ENCODE peak calls at places on chromosome 16, in seven cellular contexts. M, P, Y, G, H, K and U are unnamed samples. For H3K4me1, the result is how much of the 10 kb centered on the place peaks cover.

GRCh38 chr16:86772671-86773338 is 194.5 kb downstream of the FOXL1 start:
- DNase-seq in M (no peak), P (peak), Y (no peak), G (no peak), H (no peak), K (no peak), U (no peak)

GRCh38 chr16:66479661-66480264 is 52.7 kb downstream of the BEAN1 start:
- DNase-seq in M (no peak), P (no peak), Y (no peak), G (no peak), H (no peak), K (no peak), U (no peak)

GRCh38 chr16:16067127-16067526 is 117.7 kb downstream of the ABCC1 start:
- DNase-seq in M (no peak), P (peak), Y (no peak), G (no peak), H (no peak), K (no peak), U (no peak)

GRCh38 chr16:24748242-24748641 is 18.8 kb downstream of the TNRC6A start:
- DNase-seq in M (peak), P (peak), Y (no peak), G (no peak), H (peak), K (no peak), U (no peak)

GRCh38 chr16:64948056-64948455 is 173.8 kb downstream of the CDH11 start:
- DNase-seq in M (no peak), P (no peak), Y (no peak), G (no peak), H (no peak), K (no peak), U (no peak)

GRCh38 chr16:57743886-57744645 is 8.5 kb downstream of the KATNB1 start:
- DNase-seq in M (no peak), P (no peak), Y (no peak), G (no peak), H (no peak), K (no peak), U (no peak)

GRCh38 chr16:27223226-27223610 is 19.9 kb downstream of the KDM8 start:
- DNase-seq in M (no peak), P (no peak), Y (no peak), G (no peak), H (no peak), K (no peak), U (no peak)

GRCh38 chr16:66326995-66327513 is 39.4 kb upstream of the CDH5 start:
- DNase-seq in M (no peak), P (no peak), Y (no peak), G (no peak), H (peak), K (no peak), U (peak)

GRCh38 chr16:67252806-67253497 is 4.2 kb downstream of the SLC9A5 start:
- DNase-seq in M (no peak), P (no peak), Y (no peak), G (no peak), H (no peak), K (no peak), U (no peak)

GRCh38 chr16:57405194-57405593 is 627 bp downstream of the CCL17 start:
- DNase-seq in M (no peak), P (no peak), Y (no peak), G (no peak), H (no peak), K (no peak), U (no peak)

GRCh38 chr16:64933890-64934289 is 188.0 kb downstream of the CDH11 start:
- DNase-seq in M (no peak), P (peak), Y (no peak), G (no peak), H (no peak), K (no peak), U (no peak)

GRCh38 chr16:76309639-76310335 is 32.6 kb downstream of the CNTNAP4 start:
- DNase-seq in M (no peak), P (no peak), Y (no peak), G (no peak), H (no peak), K (no peak), U (no peak)

GRCh38 chr16:3049921-3050481 is 3.6 kb downstream of the MMP25 start:
- DNase-seq in M (no peak), P (no peak), Y (no peak), G (no peak), H (no peak), K (no peak), U (no peak)

GRCh38 chr16:22321340-22322001 is 24.3 kb downstream of the POLR3E start:
- DNase-seq in M (peak), P (peak), Y (peak), G (peak), H (peak), K (no peak), U (peak)

GRCh38 chr16:65731840-65732239 is 610.0 kb upstream of the CDH11 start:
- DNase-seq in M (no peak), P (peak), Y (no peak), G (no peak), H (no peak), K (no peak), U (no peak)

GRCh38 chr16:81004646-81005353 is 1.9 kb downstream of the CMC2 start:
- DNase-seq in M (peak), P (peak), Y (peak), G (no peak), H (peak), K (no peak), U (peak)

GRCh38 chr16:65783709-65784474 is 582.6 kb upstream of the CDH5 start:
- DNase-seq in M (no peak), P (no peak), Y (no peak), G (no peak), H (no peak), K (no peak), U (no peak)

GRCh38 chr16:30896203-30896889 is at the start of gene CTF1:
- DNase-seq in M (no peak), P (peak), Y (peak), G (no peak), H (peak), K (no peak), U (peak)

GRCh38 chr16:48531011-48531962 is 78.7 kb downstream of the N4BP1 start:
- DNase-seq in M (no peak), P (no peak), Y (no peak), G (no peak), H (no peak), K (no peak), U (no peak)

GRCh38 chr16:31202402-31203385 is at the start of gene PYCARD:
- DNase-seq in M (peak), P (peak), Y (no peak), G (no peak), H (peak), K (no peak), U (no peak)

GRCh38 chr16:66409156-66409555 is 17.9 kb upstream of the BEAN1 start:
- DNase-seq in M (no peak), P (peak), Y (no peak), G (no peak), H (no peak), K (no peak), U (no peak)

GRCh38 chr16:8963010-8963824 is 489 bp downstream of the USP7 start:
- DNase-seq in M (no peak), P (no peak), Y (no peak), G (no peak), H (no peak), K (no peak), U (no peak)

GRCh38 chr16:81706327-81707295 is 72.5 kb upstream of the PLCG2 start:
- DNase-seq in M (no peak), P (no peak), Y (no peak), G (no peak), H (no peak), K (no peak), U (no peak)

GRCh38 chr16:88871349-88871702 is 4.9 kb upstream of the PABPN1L start:
- DNase-seq in M (no peak), P (no peak), Y (no peak), G (no peak), H (peak), K (no peak), U (no peak)

GRCh38 chr16:88868974-88869672 is 2.7 kb upstream of the PABPN1L start:
- DNase-seq in M (no peak), P (no peak), Y (no peak), G (no peak), H (no peak), K (no peak), U (no peak)

GRCh38 chr16:88869673-88869980 is 3.2 kb upstream of the PABPN1L start:
- DNase-seq in M (no peak), P (peak), Y (no peak), G (no peak), H (no peak), K (no peak), U (no peak)

GRCh38 chr16:88871730-88872416 is 5.4 kb upstream of the PABPN1L start:
- DNase-seq in M (no peak), P (no peak), Y (no peak), G (no peak), H (no peak), K (no peak), U (no peak)

DNA sequence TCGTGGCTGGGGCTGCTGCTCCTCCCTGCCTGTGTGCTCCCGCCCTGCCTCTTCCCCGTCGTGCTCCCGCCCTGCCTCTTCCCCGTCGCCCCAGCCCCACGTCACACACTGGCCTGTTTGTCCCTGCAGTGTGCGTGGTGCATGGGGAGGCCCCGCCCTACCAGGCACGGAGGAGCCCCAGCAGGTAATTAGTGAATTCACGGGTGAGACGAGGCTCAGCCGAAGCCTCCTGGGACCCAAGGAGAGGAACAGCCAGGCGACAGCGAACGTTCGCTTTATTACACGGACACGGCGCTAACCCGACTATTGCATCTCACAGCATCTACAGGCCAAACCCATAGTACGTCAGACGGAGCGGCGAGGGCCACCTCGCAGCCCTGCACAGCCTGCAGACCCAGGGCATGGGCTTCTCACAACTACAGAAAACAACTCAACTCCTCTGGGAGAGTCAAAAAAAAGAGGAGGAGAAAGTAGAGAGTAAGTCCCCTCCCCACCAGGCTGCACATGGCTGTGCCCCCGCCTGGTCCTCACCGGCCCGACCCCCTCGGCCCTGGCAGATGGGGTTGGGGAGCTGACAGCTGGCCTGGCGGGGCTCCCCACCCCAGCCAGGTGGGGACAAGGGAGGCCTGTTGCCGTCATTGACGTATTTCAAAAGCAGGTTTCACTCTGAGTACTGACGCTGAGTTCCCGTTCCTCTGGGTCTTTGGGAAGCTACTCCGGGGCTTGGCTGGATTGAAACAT is 4.3 kb upstream of the PABPN1L start:
- DNase-seq in M (no peak), P (no peak), Y (no peak), G (no peak), H (peak), K (no peak), U (no peak)
- TF ChIP-seq CEBPB in M (no peak), P (no peak), Y (no peak), G (no peak), H (no peak), K (no peak), U (no peak)

GRCh38 chr16:85575910-85576309 is 37.2 kb upstream of the GSE1 start:
- DNase-seq in M (no peak), P (no peak), Y (no peak), G (no peak), H (no peak), K (no peak), U (no peak)
- H3K4me1 ChIP-seq in M (under half), P (under half), Y (under half), G (under half), H (half or more), K (under half), U (under half)

GRCh38 chr16:1791256-1791942 is 2.1 kb downstream of the IGFALS start:
- DNase-seq in M (no peak), P (no peak), Y (no peak), G (no peak), H (no peak), K (no peak), U (no peak)
- TF ChIP-seq CEBPB in M (no peak), P (no peak), Y (no peak), G (no peak), H (no peak), K (no peak), U (no peak)

GRCh38 chr16:50280932-50281331 is 14.6 kb downstream of the ADCY7 start:
- DNase-seq in M (no peak), P (no peak), Y (no peak), G (no peak), H (no peak), K (no peak), U (no peak)
- H3K4me1 ChIP-seq in M (under half), P (under half), Y (under half), G (half or more), H (half or more), K (under half), U (half or more)

GRCh38 chr16:177394-177822 is 928 bp downstream of the HBA1 start:
- DNase-seq in M (no peak), P (peak), Y (no peak), G (no peak), H (no peak), K (no peak), U (no peak)
- TF ChIP-seq CEBPB in M (no peak), P (no peak), Y (no peak), G (no peak), H (no peak), K (no peak), U (no peak)